ENCODE peak calls at places on chromosome 7, in seven cellular contexts. D, Y, M, A, B, J and C are unnamed samples.

GRCh38 chr7:99374121-99375064 is at the start of gene ARPC1B:
- DNase-seq in J (peak), D (peak), M (peak), Y (peak), B (peak), A (peak), C (peak)

GRCh38 chr7:102991540-102992214 is 78.9 kb downstream of the LRRC17 start:
- DNase-seq in B (no peak), J (peak), Y (peak), M (no peak), D (no peak), A (no peak), C (no peak)

GRCh38 chr7:24141876-24142509 is 142.0 kb upstream of the NPY start:
- DNase-seq in D (no peak), B (no peak), A (no peak), M (no peak), Y (no peak), J (no peak), C (no peak)

GRCh38 chr7:46680147-46680546 is 759.1 kb upstream of the IGFBP3 start:
- DNase-seq in A (no peak), D (no peak), B (no peak), M (no peak), Y (no peak), J (no peak), C (no peak)

GRCh38 chr7:33757563-33758165 is 147.7 kb upstream of the BMPER start:
- DNase-seq in B (no peak), Y (peak), D (no peak), A (no peak), J (peak), M (no peak), C (no peak)

GRCh38 chr7:77498659-77499379 is 38.3 kb upstream of the PTPN12 start:
- DNase-seq in A (no peak), M (no peak), J (no peak), D (no peak), B (no peak), Y (no peak), C (no peak)

GRCh38 chr7:149720372-149721083 is 52.9 kb downstream of the ZNF467 start:
- DNase-seq in J (no peak), Y (peak), D (peak), M (no peak), A (no peak), B (no peak), C (no peak)

GRCh38 chr7:155009570-155010157 is 6.7 kb upstream of the PAXIP1 start:
- DNase-seq in A (no peak), J (peak), D (no peak), M (no peak), Y (peak), B (no peak), C (no peak)

GRCh38 chr7:18290223-18290622 is 205.3 kb upstream of the HDAC9 start:
- DNase-seq in J (no peak), M (no peak), A (no peak), B (no peak), Y (no peak), D (no peak), C (no peak)

GRCh38 chr7:105782391-105783063 is 93.9 kb downstream of the ATXN7L1 start:
- DNase-seq in Y (no peak), M (no peak), D (no peak), J (no peak), B (no peak), A (no peak), C (no peak)

GRCh38 chr7:8365499-8366110 is 67.8 kb upstream of the NXPH1 start:
- DNase-seq in A (no peak), M (no peak), Y (peak), B (no peak), D (no peak), J (no peak), C (no peak)

GRCh38 chr7:158160199-158160598 is 427.4 kb downstream of the PTPRN2 start:
- DNase-seq in M (no peak), B (no peak), J (no peak), A (no peak), D (no peak), Y (no peak), C (no peak)

DNA sequence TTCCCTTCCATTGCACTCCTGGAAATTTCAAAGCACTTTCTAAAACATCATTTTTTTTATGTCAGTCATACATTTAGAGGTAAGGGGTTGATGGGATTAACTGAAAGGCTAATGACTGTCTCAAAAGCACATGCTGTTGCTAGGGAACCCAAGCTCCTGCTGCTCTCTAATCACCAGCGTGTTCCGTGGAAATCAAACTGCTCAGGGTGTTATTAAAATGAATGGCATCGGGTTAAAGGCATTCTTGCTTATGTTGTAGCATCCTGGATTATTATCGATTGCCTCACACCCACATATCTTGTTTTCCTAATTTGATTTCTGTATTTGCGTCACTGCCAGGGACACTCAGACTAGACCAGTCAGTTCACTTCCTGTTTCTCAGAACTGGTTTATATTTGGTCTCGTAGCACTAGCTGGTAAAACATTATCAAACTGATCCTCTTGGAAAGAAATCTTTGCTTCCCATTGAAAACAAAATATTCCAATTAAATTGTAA is 216.5 kb upstream of the MKLN1 start:
- DNase-seq in M (no peak), A (no peak), J (peak), B (no peak), Y (no peak), D (no peak), C (no peak)
- H3K4me3 ChIP-seq in M (peak), A (no peak), J (peak), B (peak), Y (peak), D (peak), C (peak)

GRCh38 chr7:138465046-138465445 is 5.0 kb downstream of the TRIM24 start:
- DNase-seq in J (no peak), D (no peak), B (no peak), M (no peak), Y (no peak), A (no peak), C (no peak)
- H3K4me3 ChIP-seq in J (no peak), D (no peak), B (no peak), M (no peak), Y (no peak), A (no peak), C (no peak)

GRCh38 chr7:22338411-22338810 is 18.5 kb downstream of the RAPGEF5 start:
- DNase-seq in J (no peak), B (no peak), A (no peak), D (no peak), M (no peak), Y (no peak), C (no peak)
- H3K4me3 ChIP-seq in J (no peak), B (no peak), A (no peak), D (no peak), M (no peak), Y (no peak), C (no peak)

GRCh38 chr7:4861673-4862072 is at the start of gene PAPOLB:
- DNase-seq in J (no peak), M (no peak), D (no peak), A (no peak), B (no peak), Y (no peak), C (no peak)
- H3K4me3 ChIP-seq in J (no peak), M (no peak), D (peak), A (no peak), B (peak), Y (no peak), C (peak)

DNA sequence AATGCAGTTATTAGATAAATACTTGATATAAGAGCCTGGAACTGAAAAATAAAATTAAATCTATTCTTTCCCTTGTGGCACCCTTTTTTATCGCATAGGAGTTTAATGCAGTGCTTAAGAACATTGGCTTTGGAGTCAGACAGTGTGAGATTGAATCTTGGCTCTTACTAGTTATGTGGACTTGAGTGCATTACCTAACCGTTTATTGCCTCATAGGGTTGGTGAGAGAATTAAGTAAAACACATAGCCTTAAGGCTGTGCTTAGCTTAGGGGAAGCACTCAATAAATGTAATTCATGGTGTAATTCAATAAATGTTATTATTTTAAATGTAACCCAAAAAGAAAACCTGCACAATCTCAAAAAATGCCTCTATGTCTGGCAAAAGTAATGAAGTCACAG is 2.6 kb downstream of the STK17A start:
- DNase-seq in A (no peak), B (no peak), D (no peak), M (no peak), J (no peak), Y (no peak), C (no peak)
- H3K4me3 ChIP-seq in A (peak), B (peak), D (peak), M (peak), J (no peak), Y (no peak), C (peak)